ENCODE peak calls at places on chromosomes 11 and 22, in five cellular contexts. F is upper lobe of right lung, C is tibial nerve, O is heart right ventricle, T is HCT116. I is an unnamed sample. For H3K4me1 and H3K27me3, the result is how much of the 10 kb centered on the place peaks cover.

GRCh38 chr11:79437981-79438630 is 2.7 kb downstream of the TENM4 start:
- DNase-seq in O (no peak), F (no peak), T (no peak), C (peak), I (no peak)

GRCh38 chr11:62048101-62048500 is 75.7 kb upstream of the INCENP start:
- DNase-seq in T (no peak), F (no peak), O (no peak), C (no peak), I (no peak)

GRCh38 chr11:17275376-17276235 is 933 bp upstream of the NUCB2 start:
- DNase-seq in O (no peak), F (no peak), C (no peak), T (no peak), I (no peak)

GRCh38 chr22:46401370-46401769 is 65.9 kb downstream of the TRMU start:
- DNase-seq in F (no peak), C (no peak), O (no peak), T (no peak), I (no peak)

GRCh38 chr11:44987506-44987905 is 36.8 kb upstream of the TP53I11 start:
- DNase-seq in C (no peak), F (no peak), O (no peak), T (no peak), I (no peak)

GRCh38 chr22:41229730-41230398 is 10.9 kb downstream of the CHADL start:
- DNase-seq in T (no peak), F (no peak), C (no peak), O (peak), I (no peak)

GRCh38 chr22:45504703-45505341 is 2.1 kb downstream of the FBLN1 start:
- DNase-seq in O (no peak), F (no peak), T (no peak), C (peak), I (no peak)

GRCh38 chr22:38282397-38282796 is 9.6 kb upstream of the TMEM184B start:
- DNase-seq in C (no peak), T (no peak), F (no peak), O (no peak), I (no peak)

GRCh38 chr11:70161043-70161625 is 42.0 kb upstream of the FADD start:
- DNase-seq in T (no peak), F (no peak), O (no peak), C (no peak), I (no peak)

GRCh38 chr11:57150454-57150917 is 31.3 kb upstream of the LRRC55 start:
- DNase-seq in T (no peak), O (no peak), F (no peak), C (peak), I (no peak)

GRCh38 chr11:43708776-43709175 is 28.2 kb downstream of the HSD17B12 start:
- DNase-seq in C (no peak), O (no peak), F (no peak), T (no peak), I (no peak)

GRCh38 chr11:59267196-59267595 is 54.5 kb upstream of the MPEG1 start:
- DNase-seq in C (no peak), O (no peak), F (no peak), T (no peak), I (no peak)

GRCh38 chr22:45511847-45512261 is 9.2 kb downstream of the FBLN1 start:
- DNase-seq in T (no peak), F (no peak), C (peak), O (peak), I (no peak)

GRCh38 chr22:39498802-39499201 is 3.3 kb upstream of the MIEF1 start:
- DNase-seq in C (no peak), O (no peak), T (no peak), F (no peak), I (no peak)

GRCh38 chr22:31604746-31605705 is 57.0 kb downstream of the PISD start:
- DNase-seq in O (no peak), T (no peak), F (no peak), C (no peak), I (no peak)

GRCh38 chr11:111120221-111120620 is 125.3 kb upstream of the POU2AF2 start:
- DNase-seq in F (no peak), T (no peak), C (no peak), O (no peak), I (no peak)

GRCh38 chr11:3052109-3052479 is 5.1 kb downstream of the CARS1 start:
- DNase-seq in T (no peak), F (no peak), C (no peak), O (no peak), I (no peak)

GRCh38 chr11:131223198-131223975 is 147.0 kb upstream of the NTM start:
- DNase-seq in O (no peak), C (no peak), F (no peak), T (no peak), I (no peak)

GRCh38 chr22:23226497-23226850 is 46.2 kb downstream of the BCR start:
- DNase-seq in C (no peak), T (no peak), F (no peak), O (no peak), I (no peak)

GRCh38 chr22:23225724-23226496 is 45.6 kb downstream of the BCR start:
- DNase-seq in C (no peak), T (no peak), F (peak), O (peak), I (no peak)

GRCh38 chr22:23225337-23225723 is 45.0 kb downstream of the BCR start:
- DNase-seq in T (no peak), O (no peak), C (no peak), F (no peak), I (no peak)

GRCh38 chr22:23228503-23228902 is 48.2 kb downstream of the BCR start:
- DNase-seq in C (no peak), O (no peak), T (no peak), F (no peak), I (no peak)

DNA sequence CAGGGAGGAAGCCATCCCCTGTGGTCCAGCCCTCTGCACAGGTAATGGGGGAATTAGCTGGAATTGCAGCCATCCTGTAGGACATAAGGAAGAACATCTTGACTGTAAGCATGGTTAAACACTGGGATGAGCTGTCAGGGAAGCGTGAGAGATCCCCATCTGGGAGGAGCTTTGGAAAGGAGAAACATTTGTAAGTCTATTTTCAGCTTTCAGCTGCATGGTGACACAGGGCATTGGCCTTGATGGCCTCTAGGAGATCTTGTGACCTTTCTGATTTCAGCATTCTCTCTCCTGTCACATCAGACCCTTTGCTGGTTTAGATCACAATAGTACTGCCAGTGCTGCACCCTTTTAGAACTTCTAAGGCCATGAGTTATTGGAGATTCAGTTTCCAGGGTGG is 47.1 kb downstream of the BCR start:
- DNase-seq in F (no peak), O (no peak), C (no peak), T (no peak), I (no peak)
- H3K4me1 ChIP-seq in F (half or more), O (half or more), C (under half), T (under half), I (under half)

DNA sequence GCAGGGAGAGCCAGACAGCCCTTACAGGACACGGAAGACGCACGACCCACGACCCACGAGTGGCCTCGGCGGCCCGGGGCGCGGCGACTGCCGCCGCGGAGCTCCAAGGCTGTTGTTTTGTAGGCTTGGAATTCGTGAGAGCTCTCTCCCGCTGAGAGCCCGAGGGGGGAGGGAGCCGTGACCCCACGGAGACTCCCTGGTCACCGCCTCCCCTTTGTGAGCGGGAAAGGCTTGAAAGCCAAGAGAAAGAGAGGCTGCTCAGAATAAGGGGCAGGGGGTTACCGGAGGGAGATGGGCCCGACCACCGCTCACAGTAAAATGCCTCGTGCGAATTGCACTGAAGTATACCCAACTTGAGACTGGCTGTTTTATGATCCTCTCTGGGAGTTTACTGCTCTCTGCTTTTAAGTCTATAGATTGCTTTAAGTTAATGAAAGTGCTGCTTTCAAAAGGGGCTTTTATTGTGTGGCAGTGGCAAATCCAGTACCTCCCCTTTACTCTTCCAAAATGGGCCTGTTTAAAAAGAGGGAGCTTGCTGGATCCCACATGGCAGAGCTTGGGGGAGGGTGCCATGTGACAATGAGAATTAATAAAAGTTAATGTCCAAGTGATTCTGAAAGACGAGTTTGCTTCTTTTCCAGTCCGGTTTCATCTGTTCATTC is 2.9 kb downstream of the PKNOX2 start:
- DNase-seq in F (no peak), T (no peak), O (no peak), C (no peak), I (no peak)
- H3K27me3 ChIP-seq in F (under half), T (under half), O (under half), C (under half), I (under half)

GRCh38 chr22:49317369-49317768 is 510.3 kb downstream of the BRD1 start:
- DNase-seq in F (no peak), O (no peak), C (no peak), T (no peak), I (no peak)
- TF ChIP-seq CTCF in F (no peak), O (no peak), C (no peak), T (peak), I (peak)

DNA sequence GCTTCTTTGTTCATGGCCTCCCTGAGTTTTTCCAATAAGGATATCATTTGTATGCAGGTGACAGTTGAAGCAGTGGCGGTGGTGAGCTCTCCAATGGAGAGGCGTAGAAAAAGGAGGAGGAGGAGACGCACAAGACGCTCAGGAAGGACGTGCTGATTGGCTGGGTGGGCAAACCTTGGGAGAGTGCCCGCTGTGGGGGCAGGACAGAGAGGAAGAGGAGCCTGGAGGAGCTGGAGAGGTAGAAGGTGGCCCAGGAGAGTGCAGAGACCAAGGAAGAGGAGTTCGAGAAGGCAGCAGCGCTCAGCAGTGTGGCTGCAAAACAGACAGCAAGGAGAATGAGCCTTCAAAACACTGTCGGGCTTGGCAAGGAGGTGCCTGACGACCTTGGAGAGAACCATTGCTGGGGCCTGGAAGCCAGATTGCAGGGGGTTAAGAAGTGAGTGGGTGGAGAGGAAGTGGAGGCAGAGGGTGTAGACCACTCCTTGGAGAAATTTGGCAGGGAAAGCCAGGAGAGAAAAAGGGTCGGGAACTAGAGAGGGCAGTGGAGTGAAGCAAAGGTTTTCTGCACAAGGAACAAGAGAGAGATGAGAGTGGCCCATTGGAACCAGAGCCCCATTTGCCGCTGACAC is 7.5 kb downstream of the CLCF1 start:
- DNase-seq in O (no peak), C (no peak), F (no peak), T (no peak), I (no peak)
- H3K4me1 ChIP-seq in O (half or more), C (under half), F (under half), T (under half), I (under half)

GRCh38 chr11:119991669-119992068 is 146.2 kb downstream of the TRIM29 start:
- DNase-seq in F (peak), O (no peak), C (no peak), T (no peak), I (no peak)
- H3K27me3 ChIP-seq in F (under half), O (under half), C (under half), T (under half), I (under half)

DNA sequence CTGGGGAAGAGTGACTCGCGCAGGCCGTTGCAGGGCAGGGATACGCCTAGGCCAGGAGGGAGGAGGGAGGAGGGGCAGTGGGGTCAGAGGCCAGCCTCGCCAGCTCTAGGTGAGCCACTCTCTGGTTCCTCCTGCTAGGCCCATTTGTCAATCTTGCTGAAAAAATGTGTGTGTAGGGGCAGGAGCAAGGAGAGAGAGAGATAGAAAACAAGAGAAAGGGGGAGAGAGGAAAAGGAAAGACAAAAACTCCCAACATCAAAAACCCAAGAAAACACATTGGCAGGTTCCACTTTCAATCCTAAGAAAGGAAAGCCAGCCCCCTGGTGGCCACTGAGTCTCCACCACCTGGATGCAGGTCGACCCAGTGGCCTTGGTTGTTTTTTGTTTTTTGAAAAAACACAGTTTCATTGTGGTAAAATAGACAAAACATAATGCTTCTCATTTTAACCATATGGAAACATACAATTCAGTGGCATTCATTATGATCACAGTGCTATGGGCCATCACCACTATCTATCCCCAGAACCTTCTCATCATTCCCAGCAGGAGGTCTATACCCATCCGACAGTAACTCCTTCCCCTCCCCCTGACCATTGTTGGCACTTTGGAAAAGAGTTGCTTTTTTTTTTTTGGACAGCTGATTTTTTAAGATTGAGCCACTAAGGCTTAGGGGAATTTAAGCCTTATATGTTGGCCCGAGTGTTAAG is 10.9 kb downstream of the OMP start:
- DNase-seq in T (no peak), F (no peak), C (peak), O (no peak), I (peak)
- TF ChIP-seq CTCF in T (peak), F (peak), C (peak), O (no peak), I (peak)

GRCh38 chr11:10899542-10899830 is 41.6 kb upstream of the ZBED5 start:
- DNase-seq in O (no peak), T (no peak), C (no peak), F (peak), I (no peak)
- H3K4me1 ChIP-seq in O (half or more), T (under half), C (under half), F (under half), I (under half)

GRCh38 chr11:32418836-32419235 is 16.5 kb downstream of the WT1 start:
- DNase-seq in C (no peak), F (no peak), T (no peak), O (no peak), I (no peak)
- H3K27me3 ChIP-seq in C (under half), F (under half), T (under half), O (under half), I (under half)

GRCh38 chr11:75450826-75451783 is 18.1 kb upstream of the KLHL35 start:
- DNase-seq in F (no peak), C (no peak), O (no peak), T (no peak), I (peak)
- TF ChIP-seq CTCF in F (peak), C (no peak), O (no peak), T (peak), I (peak)

GRCh38 chr22:36015806-36016519 is 12.7 kb downstream of the RBFOX2 start:
- DNase-seq in T (no peak), F (no peak), O (no peak), C (no peak), I (no peak)

GRCh38 chr22:36017661-36018091 is 10.9 kb downstream of the RBFOX2 start:
- DNase-seq in O (no peak), C (no peak), F (no peak), T (no peak), I (no peak)

GRCh38 chr22:36014539-36015072 is 14.0 kb downstream of the RBFOX2 start:
- DNase-seq in O (no peak), C (no peak), T (no peak), F (no peak), I (no peak)

GRCh38 chr22:36015155-36015805 is 13.3 kb downstream of the RBFOX2 start:
- DNase-seq in T (no peak), C (no peak), O (no peak), F (no peak), I (no peak)

DNA sequence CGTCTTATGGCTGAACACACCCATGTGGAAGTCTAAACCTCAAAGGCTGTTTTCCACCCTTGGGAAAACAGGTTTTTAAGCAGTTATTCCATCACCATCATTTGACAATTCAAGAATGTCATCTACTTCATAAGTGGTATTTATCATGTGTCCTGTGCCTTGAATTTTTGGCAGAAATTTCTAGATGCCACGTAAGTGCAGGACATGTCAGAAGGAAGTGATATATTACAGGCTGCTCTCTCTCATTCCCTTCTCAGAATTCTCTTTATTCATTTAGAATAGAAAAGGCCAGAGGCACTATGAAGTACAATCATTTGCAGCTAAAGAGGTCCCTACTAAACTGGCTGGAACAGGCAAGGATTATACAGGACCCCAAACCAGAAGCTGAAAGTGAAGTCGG is 12.0 kb downstream of the RBFOX2 start:
- DNase-seq in O (no peak), C (no peak), F (no peak), T (no peak), I (no peak)
- H3K4me1 ChIP-seq in O (under half), C (under half), F (under half), T (under half), I (under half)